ENCODE peak calls at places on chromosomes 11 and 22, in seven cellular contexts. One of them, this sample, is unnamed.
A peak's percentile ranks its signal among the peaks of the same experiment; 100 is the strongest.

GRCh38 chr11:120612363-120613263 is 101.1 kb downstream of the GRIK4 start:
- DNase-seq in fibroblast of pulmonary artery: peak; percentile 25
- DNase-seq in fibroblast of mammary gland: peak; percentile 58
- DNase-seq in NB4: peak; percentile 44
- DNase-seq in astrocyte of the spinal cord: no peak
- DNase-seq in brain microvascular endothelial cell: peak; percentile 32
- DNase-seq in heart right ventricle: peak; percentile 12
- DNase-seq in this sample: no peak

GRCh38 chr11:70584786-70585545 is 186.6 kb downstream of the CTTN start:
- DNase-seq in fibroblast of pulmonary artery: no peak
- DNase-seq in fibroblast of mammary gland: no peak
- DNase-seq in NB4: no peak
- DNase-seq in astrocyte of the spinal cord: no peak
- DNase-seq in brain microvascular endothelial cell: no peak
- DNase-seq in heart right ventricle: no peak
- DNase-seq in this sample: no peak

GRCh38 chr22:21972293-21972779 is 10.3 kb downstream of the TOP3B start:
- DNase-seq in fibroblast of pulmonary artery: peak; percentile 36
- DNase-seq in fibroblast of mammary gland: peak; percentile 35
- DNase-seq in NB4: peak; percentile 49
- DNase-seq in astrocyte of the spinal cord: peak; percentile 31
- DNase-seq in brain microvascular endothelial cell: peak; percentile 31
- DNase-seq in heart right ventricle: no peak
- DNase-seq in this sample: peak; percentile 23

GRCh38 chr11:65576232-65576866 is 496 bp downstream of the EHBP1L1 start:
- DNase-seq in fibroblast of pulmonary artery: no peak
- DNase-seq in fibroblast of mammary gland: no peak
- DNase-seq in NB4: peak; percentile 39
- DNase-seq in astrocyte of the spinal cord: no peak
- DNase-seq in brain microvascular endothelial cell: no peak
- DNase-seq in heart right ventricle: peak; percentile 44
- DNase-seq in this sample: no peak

GRCh38 chr11:65777241-65777640 is 3.5 kb downstream of the AP5B1 start:
- DNase-seq in fibroblast of pulmonary artery: no peak
- DNase-seq in fibroblast of mammary gland: no peak
- DNase-seq in NB4: no peak
- DNase-seq in astrocyte of the spinal cord: no peak
- DNase-seq in brain microvascular endothelial cell: no peak
- DNase-seq in heart right ventricle: no peak
- DNase-seq in this sample: no peak

GRCh38 chr11:69972351-69972802 is 105.7 kb upstream of the ANO1 start:
- DNase-seq in fibroblast of pulmonary artery: no peak
- DNase-seq in fibroblast of mammary gland: no peak
- DNase-seq in NB4: no peak
- DNase-seq in astrocyte of the spinal cord: no peak
- DNase-seq in brain microvascular endothelial cell: no peak
- DNase-seq in heart right ventricle: no peak
- DNase-seq in this sample: no peak

GRCh38 chr22:37930270-37930951 is 23.0 kb downstream of the C22orf23 start:
- DNase-seq in fibroblast of pulmonary artery: peak; percentile 34
- DNase-seq in fibroblast of mammary gland: peak; percentile 49
- DNase-seq in NB4: peak; percentile 42
- DNase-seq in astrocyte of the spinal cord: no peak
- DNase-seq in brain microvascular endothelial cell: no peak
- DNase-seq in heart right ventricle: no peak
- DNase-seq in this sample: peak; percentile 37

GRCh38 chr11:373716-374551 is 4.6 kb downstream of the B4GALNT4 start:
- DNase-seq in fibroblast of pulmonary artery: no peak
- DNase-seq in fibroblast of mammary gland: no peak
- DNase-seq in NB4: no peak
- DNase-seq in astrocyte of the spinal cord: no peak
- DNase-seq in brain microvascular endothelial cell: no peak
- DNase-seq in heart right ventricle: no peak
- DNase-seq in this sample: no peak

GRCh38 chr22:39216143-39216490 is 28.7 kb downstream of the PDGFB start:
- DNase-seq in fibroblast of pulmonary artery: no peak
- DNase-seq in fibroblast of mammary gland: no peak
- DNase-seq in NB4: no peak
- DNase-seq in astrocyte of the spinal cord: no peak
- DNase-seq in brain microvascular endothelial cell: no peak
- DNase-seq in heart right ventricle: no peak
- DNase-seq in this sample: no peak

GRCh38 chr22:21639359-21639758 is 2.7 kb upstream of the SDF2L1 start:
- DNase-seq in fibroblast of pulmonary artery: no peak
- DNase-seq in fibroblast of mammary gland: no peak
- DNase-seq in NB4: no peak
- DNase-seq in astrocyte of the spinal cord: no peak
- DNase-seq in brain microvascular endothelial cell: no peak
- DNase-seq in heart right ventricle: no peak
- DNase-seq in this sample: no peak

GRCh38 chr11:71150859-71151258 is 101.5 kb downstream of the SHANK2 start:
- DNase-seq in fibroblast of pulmonary artery: no peak
- DNase-seq in fibroblast of mammary gland: no peak
- DNase-seq in NB4: no peak
- DNase-seq in astrocyte of the spinal cord: no peak
- DNase-seq in brain microvascular endothelial cell: no peak
- DNase-seq in heart right ventricle: no peak
- DNase-seq in this sample: no peak

GRCh38 chr11:123103326-123103980 is 41.5 kb upstream of the HSPA8 start:
- DNase-seq in fibroblast of pulmonary artery: peak; percentile 83
- DNase-seq in fibroblast of mammary gland: peak; percentile 87
- DNase-seq in NB4: peak; percentile 76
- DNase-seq in astrocyte of the spinal cord: peak; percentile 81
- DNase-seq in brain microvascular endothelial cell: peak; percentile 46
- DNase-seq in heart right ventricle: peak; percentile 85
- DNase-seq in this sample: peak; percentile 77

GRCh38 chr11:109606256-109606655 is 184.3 kb downstream of the C11orf87 start:
- DNase-seq in fibroblast of pulmonary artery: no peak
- DNase-seq in fibroblast of mammary gland: no peak
- DNase-seq in NB4: no peak
- DNase-seq in astrocyte of the spinal cord: no peak
- DNase-seq in brain microvascular endothelial cell: no peak
- DNase-seq in heart right ventricle: no peak
- DNase-seq in this sample: no peak

GRCh38 chr11:131223198-131223975 is 147.0 kb upstream of the NTM start:
- DNase-seq in fibroblast of pulmonary artery: no peak
- DNase-seq in fibroblast of mammary gland: no peak
- DNase-seq in NB4: no peak
- DNase-seq in astrocyte of the spinal cord: no peak
- DNase-seq in brain microvascular endothelial cell: no peak
- DNase-seq in heart right ventricle: no peak
- DNase-seq in this sample: no peak

GRCh38 chr22:44719586-44720368 is 17.8 kb downstream of the PRR5 start:
- DNase-seq in fibroblast of pulmonary artery: no peak
- DNase-seq in fibroblast of mammary gland: no peak
- DNase-seq in NB4: no peak
- DNase-seq in astrocyte of the spinal cord: no peak
- DNase-seq in brain microvascular endothelial cell: no peak
- DNase-seq in heart right ventricle: peak; percentile 30
- DNase-seq in this sample: no peak

GRCh38 chr11:118657709-118658108 is 21.7 kb downstream of the TREH start:
- DNase-seq in fibroblast of pulmonary artery: no peak
- DNase-seq in fibroblast of mammary gland: no peak
- DNase-seq in NB4: no peak
- DNase-seq in astrocyte of the spinal cord: no peak
- DNase-seq in brain microvascular endothelial cell: no peak
- DNase-seq in heart right ventricle: no peak
- DNase-seq in this sample: no peak

GRCh38 chr11:44305643-44306468 is 4.1 kb downstream of the ALX4 start:
- DNase-seq in fibroblast of pulmonary artery: no peak
- DNase-seq in fibroblast of mammary gland: no peak
- DNase-seq in NB4: no peak
- DNase-seq in astrocyte of the spinal cord: no peak
- DNase-seq in brain microvascular endothelial cell: peak; percentile 9
- DNase-seq in heart right ventricle: no peak
- DNase-seq in this sample: no peak

GRCh38 chr11:69700278-69701140 is 3.3 kb downstream of the FGF19 start:
- DNase-seq in fibroblast of pulmonary artery: peak; percentile 72
- DNase-seq in fibroblast of mammary gland: peak; percentile 38
- DNase-seq in NB4: no peak
- DNase-seq in astrocyte of the spinal cord: peak; percentile 62
- DNase-seq in brain microvascular endothelial cell: peak; percentile 56
- DNase-seq in heart right ventricle: peak; percentile 78
- DNase-seq in this sample: peak; percentile 39

GRCh38 chr11:79119491-79120284 is 321.1 kb downstream of the TENM4 start:
- DNase-seq in fibroblast of pulmonary artery: no peak
- DNase-seq in fibroblast of mammary gland: no peak
- DNase-seq in NB4: no peak
- DNase-seq in astrocyte of the spinal cord: no peak
- DNase-seq in brain microvascular endothelial cell: no peak
- DNase-seq in heart right ventricle: no peak
- DNase-seq in this sample: peak; percentile 38

GRCh38 chr11:58745705-58746364 is 14.1 kb upstream of the GLYAT start:
- DNase-seq in fibroblast of pulmonary artery: no peak
- DNase-seq in fibroblast of mammary gland: no peak
- DNase-seq in NB4: no peak
- DNase-seq in astrocyte of the spinal cord: no peak
- DNase-seq in brain microvascular endothelial cell: no peak
- DNase-seq in heart right ventricle: no peak
- DNase-seq in this sample: no peak

GRCh38 chr11:5624489-5625278 is at the start of gene TRIM34:
- DNase-seq in fibroblast of pulmonary artery: peak; percentile 69
- DNase-seq in fibroblast of mammary gland: peak; percentile 64
- DNase-seq in NB4: peak; percentile 80
- DNase-seq in astrocyte of the spinal cord: peak; percentile 67
- DNase-seq in brain microvascular endothelial cell: peak; percentile 74
- DNase-seq in heart right ventricle: peak; percentile 65
- DNase-seq in this sample: peak; percentile 62

GRCh38 chr22:26429458-26430238 is 588 bp downstream of the ASPHD2 start:
- DNase-seq in fibroblast of pulmonary artery: no peak
- DNase-seq in fibroblast of mammary gland: no peak
- DNase-seq in NB4: no peak
- DNase-seq in astrocyte of the spinal cord: no peak
- DNase-seq in brain microvascular endothelial cell: no peak
- DNase-seq in heart right ventricle: no peak
- DNase-seq in this sample: no peak

GRCh38 chr22:40817737-40818136 is 1.4 kb downstream of the SLC25A17 start:
- DNase-seq in fibroblast of pulmonary artery: no peak
- DNase-seq in fibroblast of mammary gland: no peak
- DNase-seq in NB4: no peak
- DNase-seq in astrocyte of the spinal cord: no peak
- DNase-seq in brain microvascular endothelial cell: no peak
- DNase-seq in heart right ventricle: no peak
- DNase-seq in this sample: no peak

GRCh38 chr22:23034621-23035556 is 35.4 kb upstream of the GNAZ start:
- DNase-seq in fibroblast of pulmonary artery: no peak
- DNase-seq in fibroblast of mammary gland: no peak
- DNase-seq in NB4: no peak
- DNase-seq in astrocyte of the spinal cord: no peak
- DNase-seq in brain microvascular endothelial cell: no peak
- DNase-seq in heart right ventricle: no peak
- DNase-seq in this sample: no peak
- H3K4me3 ChIP-seq in fibroblast of pulmonary artery: no peak overlapping the region
- H3K4me3 ChIP-seq in fibroblast of mammary gland: no peak overlapping the region
- H3K4me3 ChIP-seq in NB4: no peak overlapping the region
- H3K4me3 ChIP-seq in astrocyte of the spinal cord: no peak overlapping the region
- H3K4me3 ChIP-seq in brain microvascular endothelial cell: no peak overlapping the region
- H3K4me3 ChIP-seq in heart right ventricle: no peak overlapping the region
- H3K4me3 ChIP-seq in this sample: no peak overlapping the region

GRCh38 chr11:19735512-19735911 is 22.9 kb downstream of the NAV2 start:
- DNase-seq in fibroblast of pulmonary artery: peak; percentile 29
- DNase-seq in fibroblast of mammary gland: peak; percentile 30
- DNase-seq in NB4: no peak
- DNase-seq in astrocyte of the spinal cord: peak; percentile 60
- DNase-seq in brain microvascular endothelial cell: peak; percentile 41
- DNase-seq in heart right ventricle: no peak
- DNase-seq in this sample: peak; percentile 69
- TF ChIP-seq CTCF in fibroblast of pulmonary artery: peak; percentile 18
- TF ChIP-seq CTCF in fibroblast of mammary gland: no peak
- TF ChIP-seq CTCF in NB4: no peak
- TF ChIP-seq CTCF in astrocyte of the spinal cord: peak; percentile 48
- TF ChIP-seq CTCF in brain microvascular endothelial cell: peak; percentile 63
- TF ChIP-seq CTCF in heart right ventricle: peak; percentile 48
- TF ChIP-seq CTCF in this sample: peak; percentile 52

GRCh38 chr11:8237453-8237852 is 26.2 kb downstream of the LMO1 start:
- DNase-seq in fibroblast of pulmonary artery: no peak
- DNase-seq in fibroblast of mammary gland: no peak
- DNase-seq in NB4: no peak
- DNase-seq in astrocyte of the spinal cord: no peak
- DNase-seq in brain microvascular endothelial cell: no peak
- DNase-seq in heart right ventricle: no peak
- DNase-seq in this sample: no peak

GRCh38 chr11:8241373-8242112 is 22.1 kb downstream of the LMO1 start:
- DNase-seq in fibroblast of pulmonary artery: no peak
- DNase-seq in fibroblast of mammary gland: no peak
- DNase-seq in NB4: no peak
- DNase-seq in astrocyte of the spinal cord: no peak
- DNase-seq in brain microvascular endothelial cell: no peak
- DNase-seq in heart right ventricle: no peak
- DNase-seq in this sample: no peak

GRCh38 chr11:8242113-8242475 is 21.6 kb downstream of the LMO1 start:
- DNase-seq in fibroblast of pulmonary artery: no peak
- DNase-seq in fibroblast of mammary gland: no peak
- DNase-seq in NB4: no peak
- DNase-seq in astrocyte of the spinal cord: no peak
- DNase-seq in brain microvascular endothelial cell: no peak
- DNase-seq in heart right ventricle: no peak
- DNase-seq in this sample: no peak

GRCh38 chr11:8239056-8239455 is 24.6 kb downstream of the LMO1 start:
- DNase-seq in fibroblast of pulmonary artery: no peak
- DNase-seq in fibroblast of mammary gland: no peak
- DNase-seq in NB4: no peak
- DNase-seq in astrocyte of the spinal cord: no peak
- DNase-seq in brain microvascular endothelial cell: no peak
- DNase-seq in heart right ventricle: no peak
- DNase-seq in this sample: no peak

DNA sequence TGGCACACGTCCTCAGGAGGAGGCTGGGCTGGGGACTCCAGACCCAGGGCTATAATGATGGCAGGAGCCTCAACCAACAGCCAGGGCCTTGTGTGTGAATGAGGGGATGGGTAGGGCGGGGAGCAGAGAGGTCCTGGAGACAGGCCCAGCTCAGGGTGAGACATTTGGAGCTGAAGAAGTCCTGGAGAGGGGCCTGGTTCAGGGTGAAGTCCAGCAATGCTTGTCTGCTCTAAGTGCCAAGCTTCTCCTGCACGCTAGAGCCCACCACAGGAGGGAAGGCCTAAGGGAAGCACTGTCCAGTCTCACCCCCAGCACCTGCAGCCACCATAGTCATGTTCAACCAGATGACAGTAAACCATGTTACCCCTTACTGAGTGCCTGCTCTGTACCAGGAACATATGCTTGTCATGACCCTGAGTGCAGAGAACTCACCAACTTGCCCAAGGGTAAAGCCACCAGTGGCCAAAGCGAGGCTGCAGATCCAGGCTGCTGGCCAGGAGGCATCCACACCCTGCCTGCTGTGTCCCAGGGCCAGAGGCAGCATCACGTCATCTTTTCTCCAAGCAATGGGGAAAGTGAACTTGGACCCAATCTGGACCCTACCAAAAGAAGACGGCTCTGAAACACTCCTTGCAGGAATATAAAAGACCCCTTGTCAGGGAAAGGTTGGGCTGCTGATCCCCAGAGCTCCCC is 24.0 kb downstream of the LMO1 start:
- DNase-seq in fibroblast of pulmonary artery: no peak
- DNase-seq in fibroblast of mammary gland: no peak
- DNase-seq in NB4: no peak
- DNase-seq in astrocyte of the spinal cord: no peak
- DNase-seq in brain microvascular endothelial cell: no peak
- DNase-seq in heart right ventricle: no peak
- DNase-seq in this sample: no peak
- H3K4me3 ChIP-seq in fibroblast of pulmonary artery: no peak overlapping the region
- H3K4me3 ChIP-seq in fibroblast of mammary gland: no peak overlapping the region
- H3K4me3 ChIP-seq in NB4: no peak overlapping the region
- H3K4me3 ChIP-seq in astrocyte of the spinal cord: no peak overlapping the region
- H3K4me3 ChIP-seq in brain microvascular endothelial cell: no peak overlapping the region
- H3K4me3 ChIP-seq in heart right ventricle: no peak overlapping the region
- H3K4me3 ChIP-seq in this sample: no peak overlapping the region

GRCh38 chr11:47257518-47258316 is at the start of gene NR1H3:
- DNase-seq in fibroblast of pulmonary artery: peak; percentile 95
- DNase-seq in fibroblast of mammary gland: peak; percentile 82
- DNase-seq in NB4: peak; percentile 93
- DNase-seq in astrocyte of the spinal cord: peak; percentile 59
- DNase-seq in brain microvascular endothelial cell: peak; percentile 40
- DNase-seq in heart right ventricle: peak; percentile 80
- DNase-seq in this sample: peak; percentile 56
- TF ChIP-seq CTCF in fibroblast of pulmonary artery: peak; percentile 77
- TF ChIP-seq CTCF in fibroblast of mammary gland: peak; percentile 65
- TF ChIP-seq CTCF in NB4: peak; percentile 63
- TF ChIP-seq CTCF in astrocyte of the spinal cord: peak; percentile 73
- TF ChIP-seq CTCF in brain microvascular endothelial cell: peak; percentile 88
- TF ChIP-seq CTCF in heart right ventricle: peak; percentile 71
- TF ChIP-seq CTCF in this sample: peak; percentile 60